ENCODE peak calls at places on chromosomes 6 and 20, in nine cellular contexts. A is stimulated activated CD4-positive, alpha-beta T cell treated with anti-CD3 and anti-CD28 coated beads, Interleukin-2, amount 100 ng/mL, for 48 hours; Q is HTR-8/SVneo; V is heart right ventricle; C is HFF-Myc; D is activated naive CD4-positive, alpha-beta T cell; X is ELR; I is A549; M is HS-5. K is an unnamed sample.

GRCh38 chr20:61321481-61321880 is 69.4 kb downstream of the CDH4 start:
- DNase-seq in A (no peak), Q (no peak), V (no peak), C (no peak), D (no peak), X (no peak), I (no peak), M (no peak), K (no peak)

GRCh38 chr20:56001106-56001785 is 4.1 kb downstream of the CBLN4 start:
- DNase-seq in A (no peak), Q (no peak), V (no peak), C (no peak), D (no peak), X (no peak), I (no peak), M (no peak), K (no peak)

GRCh38 chr6:144468709-144469108 is 183.6 kb downstream of the UTRN start:
- DNase-seq in A (peak), Q (no peak), V (no peak), C (no peak), D (no peak), X (no peak), I (no peak), M (no peak), K (no peak)

GRCh38 chr20:64075556-64075955 is 3.8 kb downstream of the RGS19 start:
- DNase-seq in A (no peak), Q (no peak), V (no peak), C (no peak), D (no peak), X (no peak), I (no peak), M (no peak), K (no peak)

GRCh38 chr6:92126088-92126487 is 1293.3 kb downstream of the EPHA7 start:
- DNase-seq in A (no peak), Q (no peak), V (no peak), C (no peak), D (no peak), X (no peak), I (no peak), M (no peak), K (no peak)

GRCh38 chr20:39112196-39112743 is 150.1 kb downstream of the DHX35 start:
- DNase-seq in A (no peak), Q (peak), V (peak), C (no peak), D (no peak), X (peak), I (peak), M (no peak), K (peak)

GRCh38 chr6:118122801-118123200 is 215.7 kb downstream of the SLC35F1 start:
- DNase-seq in A (no peak), Q (no peak), V (no peak), C (no peak), D (no peak), X (no peak), I (no peak), M (no peak), K (no peak)

GRCh38 chr20:8401491-8401890 is 269.4 kb downstream of the PLCB1 start:
- DNase-seq in A (no peak), Q (no peak), V (no peak), C (no peak), D (no peak), X (no peak), I (no peak), M (no peak), K (no peak)

GRCh38 chr6:56759521-56759920 is 116.8 kb upstream of the DST start:
- DNase-seq in A (no peak), Q (no peak), V (no peak), C (no peak), D (no peak), X (no peak), I (no peak), M (no peak), K (no peak)

GRCh38 chr6:28553986-28554881 is 28.6 kb downstream of the GPX5 start:
- DNase-seq in A (no peak), Q (no peak), V (no peak), C (no peak), D (no peak), X (no peak), I (no peak), M (no peak), K (no peak)

GRCh38 chr20:24769878-24770627 is 179.0 kb upstream of the CST7 start:
- DNase-seq in A (no peak), Q (no peak), V (no peak), C (no peak), D (no peak), X (no peak), I (no peak), M (no peak), K (no peak)

GRCh38 chr6:135358907-135359459 is 138.6 kb downstream of the AHI1 start:
- DNase-seq in A (no peak), Q (no peak), V (no peak), C (no peak), D (no peak), X (peak), I (no peak), M (peak), K (peak)

GRCh38 chr6:151916075-151916474 is 108.6 kb downstream of the ESR1 start:
- DNase-seq in A (no peak), Q (no peak), V (no peak), C (no peak), D (no peak), X (peak), I (no peak), M (no peak), K (no peak)

GRCh38 chr6:44034391-44034861 is 92.8 kb downstream of the MRPL14 start:
- DNase-seq in A (no peak), Q (no peak), V (no peak), C (no peak), D (no peak), X (peak), I (no peak), M (no peak), K (no peak)

GRCh38 chr20:1876975-1877603 is 18.1 kb upstream of the SIRPA start:
- DNase-seq in A (no peak), Q (peak), V (no peak), C (no peak), D (peak), X (peak), I (peak), M (no peak), K (no peak)

GRCh38 chr20:32482251-32483220 is 102.6 kb downstream of the NOL4L start:
- DNase-seq in A (peak), Q (no peak), V (peak), C (no peak), D (no peak), X (peak), I (no peak), M (no peak), K (peak)

GRCh38 chr6:11218827-11219826 is 13.3 kb downstream of the NEDD9 start:
- DNase-seq in A (no peak), Q (no peak), V (peak), C (no peak), D (no peak), X (no peak), I (peak), M (no peak), K (peak)

GRCh38 chr6:28353981-28354676 is 4.4 kb downstream of the ZKSCAN3 start:
- DNase-seq in A (no peak), Q (no peak), V (peak), C (no peak), D (no peak), X (peak), I (no peak), M (no peak), K (peak)

GRCh38 chr20:34024733-34025351 is 31.1 kb downstream of the RALY start:
- DNase-seq in A (no peak), Q (no peak), V (no peak), C (no peak), D (no peak), X (no peak), I (no peak), M (no peak), K (no peak)

GRCh38 chr6:74455786-74456185 is 750.1 kb downstream of the COL12A1 start:
- DNase-seq in A (no peak), Q (no peak), V (no peak), C (no peak), D (no peak), X (no peak), I (no peak), M (no peak), K (no peak)

GRCh38 chr6:31901415-31901952 is 402 bp downstream of the ZBTB12 start:
- DNase-seq in A (peak), Q (peak), V (peak), C (no peak), D (peak), X (peak), I (peak), M (no peak), K (peak)

GRCh38 chr20:49237531-49237930 is 18.3 kb downstream of the DDX27 start:
- DNase-seq in A (no peak), Q (no peak), V (no peak), C (no peak), D (no peak), X (no peak), I (no peak), M (no peak), K (no peak)

GRCh38 chr6:165403006-165403405 is 93.6 kb upstream of the C6orf118 start:
- DNase-seq in A (no peak), Q (no peak), V (no peak), C (no peak), D (no peak), X (no peak), I (no peak), M (no peak), K (no peak)

GRCh38 chr6:45472383-45472782 is 94.6 kb upstream of the SUPT3H start:
- DNase-seq in A (no peak), Q (no peak), V (peak), C (no peak), D (no peak), X (no peak), I (no peak), M (no peak), K (peak)

GRCh38 chr20:5008743-5009142 is 7.4 kb upstream of the SLC23A2 start:
- DNase-seq in A (no peak), Q (no peak), V (peak), C (no peak), D (no peak), X (peak), I (no peak), M (no peak), K (no peak)

GRCh38 chr6:155473741-155474140 is 18.1 kb upstream of the NOX3 start:
- DNase-seq in A (no peak), Q (no peak), V (no peak), C (no peak), D (no peak), X (no peak), I (no peak), M (no peak), K (peak)

GRCh38 chr6:33815854-33816253 is 12.1 kb upstream of the MLN start:
- DNase-seq in A (no peak), Q (peak), V (no peak), C (no peak), D (no peak), X (peak), I (peak), M (no peak), K (peak)

GRCh38 chr6:142669701-142670351 is 275.1 kb downstream of the HIVEP2 start:
- DNase-seq in A (no peak), Q (no peak), V (no peak), C (no peak), D (no peak), X (no peak), I (no peak), M (no peak), K (no peak)